ENCODE peak calls at places on chromosomes 3 and 15, in six cellular contexts. One of them, this sample, is unnamed.

GRCh38 chr3:42750834-42751233 is 22.2 kb downstream of the CCDC13 start:
- DNase-seq in left lung: no peak
- DNase-seq in fibroblast of mammary gland: no peak
- DNase-seq in AG10803: no peak
- DNase-seq in neural crest cell: no peak
- DNase-seq in GM06990: no peak
- DNase-seq in this sample: no peak

GRCh38 chr3:130935761-130936160 is 41.9 kb downstream of the ATP2C1 start:
- DNase-seq in left lung: no peak
- DNase-seq in AG10803: peak
- DNase-seq in fibroblast of mammary gland: peak
- DNase-seq in GM06990: no peak
- DNase-seq in neural crest cell: no peak
- DNase-seq in this sample: no peak

GRCh38 chr3:193772389-193772788 is 179.4 kb downstream of the OPA1 start:
- DNase-seq in fibroblast of mammary gland: no peak
- DNase-seq in left lung: no peak
- DNase-seq in GM06990: no peak
- DNase-seq in neural crest cell: no peak
- DNase-seq in AG10803: no peak
- DNase-seq in this sample: no peak

GRCh38 chr15:94324117-94324826 is 92.9 kb downstream of the MCTP2 start:
- DNase-seq in GM06990: no peak
- DNase-seq in fibroblast of mammary gland: peak
- DNase-seq in neural crest cell: peak
- DNase-seq in AG10803: peak
- DNase-seq in left lung: no peak
- DNase-seq in this sample: peak

GRCh38 chr3:136194409-136195257 is 1.5 kb downstream of the MSL2 start:
- DNase-seq in AG10803: no peak
- DNase-seq in GM06990: peak
- DNase-seq in neural crest cell: peak
- DNase-seq in left lung: peak
- DNase-seq in fibroblast of mammary gland: no peak
- DNase-seq in this sample: peak

GRCh38 chr3:115915061-115915460 is 291.8 kb downstream of the GAP43 start:
- DNase-seq in AG10803: no peak
- DNase-seq in GM06990: no peak
- DNase-seq in neural crest cell: no peak
- DNase-seq in left lung: no peak
- DNase-seq in fibroblast of mammary gland: no peak
- DNase-seq in this sample: no peak

GRCh38 chr15:45429974-45430792 is 51.8 kb upstream of the GATM start:
- DNase-seq in AG10803: peak
- DNase-seq in GM06990: peak
- DNase-seq in left lung: peak
- DNase-seq in neural crest cell: peak
- DNase-seq in fibroblast of mammary gland: peak
- DNase-seq in this sample: peak

GRCh38 chr3:74465652-74466415 is 148.6 kb downstream of the CNTN3 start:
- DNase-seq in left lung: no peak
- DNase-seq in GM06990: no peak
- DNase-seq in AG10803: peak
- DNase-seq in neural crest cell: no peak
- DNase-seq in fibroblast of mammary gland: peak
- DNase-seq in this sample: no peak

GRCh38 chr3:186691676-186692075 is 25.5 kb upstream of the KNG1 start:
- DNase-seq in fibroblast of mammary gland: no peak
- DNase-seq in AG10803: no peak
- DNase-seq in GM06990: no peak
- DNase-seq in neural crest cell: no peak
- DNase-seq in left lung: no peak
- DNase-seq in this sample: no peak

GRCh38 chr3:148697311-148698189 is at the start of gene AGTR1:
- DNase-seq in GM06990: no peak
- DNase-seq in left lung: peak
- DNase-seq in fibroblast of mammary gland: peak
- DNase-seq in AG10803: peak
- DNase-seq in neural crest cell: peak
- DNase-seq in this sample: no peak

GRCh38 chr15:38647683-38648082 is 83.1 kb upstream of the RASGRP1 start:
- DNase-seq in left lung: no peak
- DNase-seq in GM06990: no peak
- DNase-seq in neural crest cell: no peak
- DNase-seq in fibroblast of mammary gland: peak
- DNase-seq in AG10803: peak
- DNase-seq in this sample: no peak

GRCh38 chr3:127678315-127678599 is 5.5 kb downstream of the ABTB1 start:
- DNase-seq in left lung: no peak
- DNase-seq in fibroblast of mammary gland: no peak
- DNase-seq in neural crest cell: no peak
- DNase-seq in AG10803: no peak
- DNase-seq in GM06990: no peak
- DNase-seq in this sample: no peak

GRCh38 chr15:75030023-75030413 is 6.6 kb downstream of the PPCDC start:
- DNase-seq in GM06990: no peak
- DNase-seq in left lung: no peak
- DNase-seq in neural crest cell: no peak
- DNase-seq in AG10803: peak
- DNase-seq in fibroblast of mammary gland: peak
- DNase-seq in this sample: no peak
- TF ChIP-seq CTCF in GM06990: no peak
- TF ChIP-seq CTCF in left lung: no peak
- TF ChIP-seq CTCF in neural crest cell: no peak
- TF ChIP-seq CTCF in AG10803: no peak
- TF ChIP-seq CTCF in fibroblast of mammary gland: no peak
- TF ChIP-seq CTCF in this sample: no peak

GRCh38 chr3:190865828-190866227 is 3.3 kb upstream of the GMNC start:
- DNase-seq in AG10803: no peak
- DNase-seq in GM06990: no peak
- DNase-seq in neural crest cell: no peak
- DNase-seq in fibroblast of mammary gland: peak
- DNase-seq in left lung: no peak
- DNase-seq in this sample: no peak
- TF ChIP-seq CTCF in AG10803: no peak
- TF ChIP-seq CTCF in GM06990: no peak
- TF ChIP-seq CTCF in neural crest cell: peak
- TF ChIP-seq CTCF in fibroblast of mammary gland: no peak
- TF ChIP-seq CTCF in left lung: no peak
- TF ChIP-seq CTCF in this sample: peak

GRCh38 chr3:5013021-5013906 is 34.0 kb downstream of the BHLHE40 start:
- DNase-seq in GM06990: no peak
- DNase-seq in left lung: peak
- DNase-seq in AG10803: no peak
- DNase-seq in fibroblast of mammary gland: peak
- DNase-seq in neural crest cell: no peak
- DNase-seq in this sample: no peak

GRCh38 chr3:5010140-5010539 is 30.9 kb downstream of the BHLHE40 start:
- DNase-seq in left lung: no peak
- DNase-seq in GM06990: no peak
- DNase-seq in fibroblast of mammary gland: no peak
- DNase-seq in neural crest cell: no peak
- DNase-seq in AG10803: no peak
- DNase-seq in this sample: no peak

GRCh38 chr3:5010706-5011554 is 31.7 kb downstream of the BHLHE40 start:
- DNase-seq in AG10803: peak
- DNase-seq in fibroblast of mammary gland: peak
- DNase-seq in neural crest cell: no peak
- DNase-seq in left lung: no peak
- DNase-seq in GM06990: no peak
- DNase-seq in this sample: no peak

GRCh38 chr3:5012398-5012797 is 33.2 kb downstream of the BHLHE40 start:
- DNase-seq in AG10803: no peak
- DNase-seq in GM06990: no peak
- DNase-seq in neural crest cell: no peak
- DNase-seq in left lung: no peak
- DNase-seq in fibroblast of mammary gland: no peak
- DNase-seq in this sample: no peak

DNA sequence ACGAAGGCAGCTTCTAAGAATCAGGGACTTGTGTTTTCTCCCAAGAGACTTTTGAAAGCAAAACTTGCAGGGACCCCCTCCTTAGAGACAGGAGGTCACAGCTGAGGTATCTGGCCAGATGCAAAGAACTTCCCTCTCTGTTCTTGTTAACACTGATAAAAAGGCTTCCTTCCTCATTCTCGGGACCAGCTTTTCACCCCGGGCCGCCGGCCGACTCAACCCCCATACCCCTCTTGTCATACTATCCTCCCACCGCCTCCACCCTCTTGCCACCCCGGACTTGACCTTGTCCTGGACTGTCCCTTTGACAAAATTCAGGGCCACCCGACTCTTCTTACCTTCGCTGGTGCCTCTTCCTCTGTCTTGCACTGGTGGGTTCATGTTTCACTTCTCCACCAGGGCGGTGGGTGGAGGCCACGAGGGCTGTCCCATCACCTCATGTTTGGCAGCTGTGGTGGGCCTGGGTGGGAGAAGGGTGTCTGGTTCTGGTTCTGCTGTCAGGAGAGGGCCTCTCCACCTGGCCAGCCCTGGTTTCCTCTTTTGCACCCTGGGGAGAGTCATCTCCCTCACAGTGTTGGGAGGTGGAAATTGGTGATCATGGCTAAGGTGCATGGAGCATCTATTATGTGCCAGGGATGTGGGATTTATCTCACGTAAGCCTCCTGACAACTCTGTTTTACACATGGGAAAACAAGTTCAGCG is 32.5 kb downstream of the BHLHE40 start:
- DNase-seq in left lung: peak
- DNase-seq in neural crest cell: no peak
- DNase-seq in fibroblast of mammary gland: no peak
- DNase-seq in AG10803: no peak
- DNase-seq in GM06990: peak
- DNase-seq in this sample: peak
- TF ChIP-seq CTCF in left lung: no peak
- TF ChIP-seq CTCF in neural crest cell: no peak
- TF ChIP-seq CTCF in fibroblast of mammary gland: no peak
- TF ChIP-seq CTCF in AG10803: no peak
- TF ChIP-seq CTCF in GM06990: no peak
- TF ChIP-seq CTCF in this sample: no peak

GRCh38 chr3:40584625-40585189 is 59.9 kb downstream of the ZNF621 start:
- DNase-seq in left lung: peak
- DNase-seq in GM06990: peak
- DNase-seq in AG10803: peak
- DNase-seq in neural crest cell: peak
- DNase-seq in fibroblast of mammary gland: peak
- DNase-seq in this sample: peak

GRCh38 chr3:40586866-40587265 is 62.1 kb downstream of the ZNF621 start:
- DNase-seq in GM06990: no peak
- DNase-seq in AG10803: no peak
- DNase-seq in fibroblast of mammary gland: no peak
- DNase-seq in neural crest cell: no peak
- DNase-seq in left lung: no peak
- DNase-seq in this sample: no peak

GRCh38 chr3:40583691-40584090 is 58.9 kb downstream of the ZNF621 start:
- DNase-seq in fibroblast of mammary gland: no peak
- DNase-seq in neural crest cell: no peak
- DNase-seq in left lung: no peak
- DNase-seq in AG10803: no peak
- DNase-seq in GM06990: no peak
- DNase-seq in this sample: no peak

GRCh38 chr3:40585381-40586016 is 60.7 kb downstream of the ZNF621 start:
- DNase-seq in left lung: no peak
- DNase-seq in AG10803: no peak
- DNase-seq in fibroblast of mammary gland: no peak
- DNase-seq in neural crest cell: no peak
- DNase-seq in GM06990: no peak
- DNase-seq in this sample: peak

DNA sequence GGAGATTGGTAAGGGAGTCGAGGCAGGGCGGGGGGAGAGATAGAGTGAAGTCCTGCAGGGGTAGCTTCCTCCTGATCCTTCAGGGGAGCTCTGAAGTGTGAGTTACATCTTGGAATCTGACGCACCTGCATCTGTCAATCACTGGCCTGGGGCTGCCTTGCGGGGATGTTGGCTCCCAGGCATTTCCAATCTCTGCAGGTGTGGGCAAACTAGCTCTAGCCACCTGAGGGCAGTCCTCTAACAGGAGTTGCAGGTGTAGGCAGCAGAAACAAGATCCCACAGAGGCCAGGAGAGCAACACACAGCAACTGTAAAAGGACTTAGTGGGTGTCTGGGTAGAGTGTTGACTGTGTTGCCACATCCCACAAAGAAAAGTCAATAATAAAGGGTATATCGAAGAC is 63.6 kb downstream of the ZNF621 start:
- DNase-seq in neural crest cell: no peak
- DNase-seq in fibroblast of mammary gland: no peak
- DNase-seq in AG10803: no peak
- DNase-seq in GM06990: no peak
- DNase-seq in left lung: no peak
- DNase-seq in this sample: no peak
- TF ChIP-seq CTCF in neural crest cell: no peak
- TF ChIP-seq CTCF in fibroblast of mammary gland: no peak
- TF ChIP-seq CTCF in AG10803: no peak
- TF ChIP-seq CTCF in GM06990: no peak
- TF ChIP-seq CTCF in left lung: no peak
- TF ChIP-seq CTCF in this sample: no peak

DNA sequence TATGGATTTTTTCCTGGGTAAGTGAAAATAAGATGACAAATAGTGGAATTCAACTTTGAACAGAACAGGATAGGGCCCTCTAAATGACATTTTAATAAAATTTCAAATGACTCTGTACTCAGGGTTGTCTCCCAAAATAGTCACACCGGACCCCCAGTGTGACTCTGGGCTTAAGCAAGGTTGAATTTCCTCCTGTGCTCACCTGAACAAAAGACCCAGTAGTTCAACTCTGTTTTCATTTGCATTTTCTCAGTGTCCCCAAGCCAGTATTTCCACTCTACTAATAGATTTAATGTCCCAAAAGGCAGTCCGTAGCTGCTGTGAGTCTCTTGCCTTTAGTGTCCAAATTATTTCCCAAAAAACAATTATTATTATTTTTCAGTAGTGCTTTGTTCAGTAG is 296.6 kb downstream of the PLOD2 start:
- DNase-seq in fibroblast of mammary gland: no peak
- DNase-seq in neural crest cell: no peak
- DNase-seq in AG10803: no peak
- DNase-seq in left lung: no peak
- DNase-seq in GM06990: no peak
- DNase-seq in this sample: no peak
- TF ChIP-seq CTCF in fibroblast of mammary gland: no peak
- TF ChIP-seq CTCF in neural crest cell: no peak
- TF ChIP-seq CTCF in AG10803: no peak
- TF ChIP-seq CTCF in left lung: no peak
- TF ChIP-seq CTCF in GM06990: no peak
- TF ChIP-seq CTCF in this sample: no peak